ENCODE peak calls at places on chromosomes 3 and 15, in four cellular contexts. Y is K562, W is WTC11, B is HepG2. S is an unnamed sample.

GRCh38 chr15:61069369-61070075 is 159.6 kb downstream of the RORA start:
- DNase-seq in Y (no peak), W (no peak), B (no peak), S (no peak)

GRCh38 chr15:100781061-100781960 is 98.3 kb upstream of the ALDH1A3 start:
- DNase-seq in Y (no peak), W (peak), B (no peak), S (no peak)

GRCh38 chr3:36729204-36730056 is 34.9 kb downstream of the DCLK3 start:
- DNase-seq in Y (peak), W (no peak), B (peak), S (peak)

GRCh38 chr3:134317106-134317947 is 56.9 kb downstream of the AMOTL2 start:
- DNase-seq in Y (no peak), W (no peak), B (no peak), S (peak)

GRCh38 chr3:114668099-114668498 is 374.3 kb downstream of the TIGIT start:
- DNase-seq in Y (no peak), W (no peak), B (no peak), S (no peak)

GRCh38 chr15:60001642-60002527 is 2.2 kb upstream of the FOXB1 start:
- DNase-seq in Y (no peak), W (no peak), B (no peak), S (no peak)

GRCh38 chr3:188468196-188468595 is 314.2 kb downstream of the LPP start:
- DNase-seq in Y (no peak), W (no peak), B (no peak), S (no peak)

GRCh38 chr3:190089711-190090110 is 31.0 kb downstream of the P3H2 start:
- DNase-seq in Y (no peak), W (no peak), B (no peak), S (no peak)

GRCh38 chr3:132593950-132594328 is 3.1 kb upstream of the ACKR4 start:
- DNase-seq in Y (no peak), W (no peak), B (no peak), S (no peak)

GRCh38 chr3:188947401-188947982 is 224.3 kb upstream of the TPRG1 start:
- DNase-seq in Y (peak), W (peak), B (no peak), S (peak)

GRCh38 chr3:192918275-192918588 is 576 bp upstream of the MB21D2 start:
- DNase-seq in Y (no peak), W (no peak), B (no peak), S (no peak)

GRCh38 chr15:44183363-44183762 is 11.7 kb downstream of the FRMD5 start:
- DNase-seq in Y (no peak), W (no peak), B (no peak), S (no peak)

GRCh38 chr3:100629728-100630127 is 20.3 kb downstream of the ADGRG7 start:
- DNase-seq in Y (no peak), W (no peak), B (no peak), S (no peak)

GRCh38 chr3:5051772-5052171 is 70.3 kb upstream of the ARL8B start:
- DNase-seq in Y (no peak), W (no peak), B (no peak), S (no peak)

GRCh38 chr3:186708983-186709679 is 8.0 kb upstream of the KNG1 start:
- DNase-seq in Y (no peak), W (no peak), B (no peak), S (no peak)

GRCh38 chr15:35514759-35515158 is 31.2 kb downstream of the DPH6 start:
- DNase-seq in Y (no peak), W (no peak), B (no peak), S (no peak)

GRCh38 chr3:112894258-112894657 is 47.6 kb upstream of the CD200R1L start:
- DNase-seq in Y (no peak), W (peak), B (no peak), S (no peak)

GRCh38 chr3:10992017-10992945 is at the start of gene SLC6A1:
- DNase-seq in Y (peak), W (peak), B (no peak), S (peak)

GRCh38 chr3:102182162-102182561 is 252.7 kb upstream of the ZPLD1 start:
- DNase-seq in Y (no peak), W (no peak), B (no peak), S (no peak)

GRCh38 chr3:150462108-150462507 is 54.0 kb downstream of the TSC22D2 start:
- DNase-seq in Y (no peak), W (no peak), B (no peak), S (no peak)

DNA sequence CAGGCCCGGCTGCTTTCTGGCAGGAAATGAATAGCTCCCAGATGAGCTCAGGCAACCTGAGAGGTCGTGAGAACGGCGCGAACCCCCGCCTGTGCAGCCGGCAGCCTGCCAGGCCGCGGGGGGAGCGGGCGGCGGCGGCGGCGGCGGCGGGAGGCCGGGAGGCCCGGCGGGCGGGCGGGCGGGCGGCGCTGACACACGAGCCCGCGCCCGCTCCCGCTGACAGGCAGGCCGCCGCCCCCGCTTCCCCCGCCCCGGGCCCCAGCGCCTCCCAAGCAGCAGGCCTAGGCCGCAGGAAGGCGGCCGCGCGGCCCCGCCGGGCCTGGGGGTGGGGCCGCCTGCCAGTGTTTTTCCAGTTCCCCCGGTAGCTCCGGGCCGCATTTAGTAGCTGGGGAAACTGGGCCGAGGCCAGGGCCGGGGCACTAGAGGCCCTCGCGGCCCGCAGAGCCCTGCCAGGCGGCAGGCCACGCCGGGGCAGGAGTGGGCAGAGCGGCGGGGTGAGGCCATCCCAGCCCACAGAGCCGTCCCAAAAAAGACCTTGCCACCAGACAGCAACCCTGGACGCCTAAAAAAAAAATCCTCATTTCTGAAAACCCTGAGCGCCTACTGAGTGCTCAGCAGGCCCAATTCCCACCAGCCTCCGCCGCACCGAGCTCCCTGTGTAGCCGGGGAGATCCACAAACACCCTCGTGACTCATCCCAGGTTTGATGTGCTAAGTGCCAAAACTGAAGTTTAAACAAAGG is 5.6 kb downstream of the HES1 start:
- DNase-seq in Y (peak), W (peak), B (peak), S (peak)
- TF ChIP-seq HMGXB4 in Y (no peak), W (no peak), B (peak), S (no peak)

DNA sequence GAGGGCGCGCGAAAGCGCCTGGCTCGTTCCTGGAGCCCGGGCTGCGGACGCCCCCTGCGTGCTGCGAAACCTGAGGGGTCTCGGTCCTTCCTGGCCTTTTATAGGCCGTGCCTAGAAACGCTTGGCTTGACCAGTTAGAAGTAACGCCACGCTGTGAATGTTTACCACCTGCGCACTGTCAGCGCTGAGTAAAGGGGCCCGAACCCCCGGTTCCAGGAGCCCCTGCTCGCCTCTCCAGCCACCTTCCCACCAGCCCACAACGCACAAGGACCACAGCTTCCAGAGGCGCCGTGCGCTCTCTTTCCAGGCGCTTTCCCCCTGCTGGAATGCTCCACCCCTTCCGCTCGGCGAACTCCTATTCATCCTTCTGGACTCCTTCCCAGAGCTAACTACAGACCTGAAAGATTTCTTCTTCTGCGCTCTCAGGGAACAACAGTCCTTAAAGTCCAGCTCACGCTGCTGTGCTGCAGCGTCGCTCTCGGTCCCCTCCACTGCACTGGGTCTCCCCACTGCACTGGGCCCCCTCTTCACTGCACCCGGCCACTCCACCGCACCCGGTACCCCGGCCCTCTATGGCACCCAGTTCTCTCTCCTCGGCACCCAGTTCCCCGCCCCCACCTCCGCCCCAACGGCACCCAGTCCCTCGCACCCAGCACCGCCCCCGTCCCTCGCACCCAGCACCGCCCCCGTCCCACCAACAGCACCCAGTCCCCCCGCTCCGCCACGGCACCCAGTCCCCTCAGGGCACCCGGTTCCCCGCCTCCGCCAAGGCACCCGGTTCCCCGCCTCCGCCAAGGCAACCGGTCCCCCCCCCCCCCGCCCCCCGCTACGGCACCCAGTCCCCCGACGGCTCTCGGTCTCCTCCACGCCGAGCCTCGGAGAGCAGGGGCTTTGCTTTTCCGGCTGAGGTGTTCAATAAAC is 69.8 kb downstream of the SQOR start:
- DNase-seq in Y (no peak), W (peak), B (no peak), S (no peak)
- TF ChIP-seq HMGXB4 in Y (no peak), W (no peak), B (no peak), S (no peak)

GRCh38 chr3:23135026-23135785 is 67.9 kb upstream of the UBE2E2 start:
- DNase-seq in Y (no peak), W (no peak), B (no peak), S (no peak)
- TF ChIP-seq HMGXB4 in Y (no peak), W (no peak), B (no peak), S (no peak)

GRCh38 chr3:129404130-129404529 is 24.3 kb downstream of the EFCAB12 start:
- DNase-seq in Y (no peak), W (no peak), B (no peak), S (no peak)
- TF ChIP-seq HMGXB4 in Y (no peak), W (no peak), B (no peak), S (no peak)

DNA sequence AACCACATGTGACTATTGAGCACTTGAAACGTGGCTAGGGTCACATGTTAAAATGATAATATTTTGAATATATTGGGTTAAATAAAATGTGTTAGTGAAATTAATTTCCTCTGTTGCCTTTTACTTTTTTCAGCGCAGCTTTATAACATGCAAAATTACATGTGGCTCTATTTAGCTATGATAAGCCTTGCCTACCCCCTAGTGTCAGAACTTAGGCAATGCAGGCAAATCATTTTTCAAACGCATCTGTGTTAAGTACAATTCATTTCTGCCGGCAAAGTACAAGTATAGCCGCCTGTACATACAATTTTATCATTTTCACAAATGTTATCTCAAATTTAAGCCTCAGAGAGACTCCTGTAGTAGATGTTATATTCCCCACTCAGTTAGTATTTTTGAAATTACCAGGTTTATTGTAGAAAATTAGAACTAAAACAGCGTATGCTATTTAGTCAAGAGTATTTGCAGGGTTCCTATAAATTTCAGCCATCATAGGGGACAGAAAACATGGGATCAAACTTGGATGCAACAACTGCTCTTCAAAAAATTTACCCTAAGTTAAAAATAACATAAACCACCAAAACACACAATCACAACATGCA is 56.1 kb downstream of the TAFA4 start:
- DNase-seq in Y (peak), W (peak), B (peak), S (peak)
- TF ChIP-seq HMGXB4 in Y (no peak), W (no peak), B (no peak), S (no peak)

GRCh38 chr3:50853936-50854335 is 179.2 kb downstream of the DOCK3 start:
- DNase-seq in Y (no peak), W (no peak), B (no peak), S (no peak)
- TF ChIP-seq HMGXB4 in Y (no peak), W (no peak), B (no peak), S (no peak)

DNA sequence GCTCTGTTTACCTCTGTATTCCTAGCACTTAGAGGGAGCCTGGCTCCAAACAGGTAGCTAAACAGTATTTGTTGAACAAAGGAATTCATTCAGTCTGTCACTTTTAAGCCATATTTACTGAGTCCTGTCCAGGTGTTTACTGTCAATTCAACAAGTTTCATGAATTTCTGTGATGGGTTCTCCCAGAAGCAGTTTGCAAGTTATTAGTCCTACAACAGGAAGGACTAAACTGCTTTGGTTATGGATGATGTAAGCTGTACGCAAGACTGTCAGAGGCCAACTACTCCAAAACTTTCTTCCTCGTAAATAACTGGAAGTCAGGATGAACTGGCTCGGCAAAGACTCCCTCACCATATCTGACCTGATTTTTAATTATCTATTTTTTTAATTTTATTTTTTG is 25.1 kb downstream of the STIMATE start:
- DNase-seq in Y (no peak), W (no peak), B (no peak), S (no peak)
- TF ChIP-seq HMGXB4 in Y (no peak), W (no peak), B (no peak), S (no peak)

GRCh38 chr3:191350389-191351090 is 20.2 kb upstream of the UTS2B start:
- DNase-seq in Y (no peak), W (no peak), B (no peak), S (no peak)
- TF ChIP-seq HMGXB4 in Y (no peak), W (no peak), B (no peak), S (no peak)

GRCh38 chr3:111210866-111211564 is 139.4 kb downstream of the NECTIN3 start:
- DNase-seq in Y (no peak), W (no peak), B (no peak), S (no peak)

GRCh38 chr3:111210003-111210699 is 138.5 kb downstream of the NECTIN3 start:
- DNase-seq in Y (no peak), W (no peak), B (no peak), S (no peak)

GRCh38 chr3:111215481-111215880 is 143.9 kb downstream of the NECTIN3 start:
- DNase-seq in Y (no peak), W (no peak), B (no peak), S (no peak)

DNA sequence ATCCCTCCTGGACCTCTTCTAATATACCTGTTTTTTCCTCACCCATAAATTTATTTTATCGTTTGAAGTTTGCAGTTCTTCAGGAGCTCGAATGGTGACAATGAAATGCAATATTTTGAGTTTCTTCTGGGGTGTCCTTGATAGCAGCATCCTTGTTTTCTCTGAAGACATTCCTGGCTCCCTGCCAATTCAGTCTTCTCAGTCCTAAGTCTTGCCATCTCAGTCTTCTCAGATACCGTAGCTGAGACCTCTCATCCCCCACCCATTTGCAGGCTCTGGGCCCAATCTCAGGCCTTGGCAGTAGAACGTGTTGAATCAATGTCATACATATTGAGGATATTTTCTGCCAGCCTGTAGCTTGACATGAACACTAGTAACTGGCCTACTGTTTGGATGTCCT is 140.9 kb downstream of the NECTIN3 start:
- DNase-seq in Y (no peak), W (no peak), B (no peak), S (no peak)
- TF ChIP-seq HMGXB4 in Y (no peak), W (no peak), B (no peak), S (no peak)

DNA sequence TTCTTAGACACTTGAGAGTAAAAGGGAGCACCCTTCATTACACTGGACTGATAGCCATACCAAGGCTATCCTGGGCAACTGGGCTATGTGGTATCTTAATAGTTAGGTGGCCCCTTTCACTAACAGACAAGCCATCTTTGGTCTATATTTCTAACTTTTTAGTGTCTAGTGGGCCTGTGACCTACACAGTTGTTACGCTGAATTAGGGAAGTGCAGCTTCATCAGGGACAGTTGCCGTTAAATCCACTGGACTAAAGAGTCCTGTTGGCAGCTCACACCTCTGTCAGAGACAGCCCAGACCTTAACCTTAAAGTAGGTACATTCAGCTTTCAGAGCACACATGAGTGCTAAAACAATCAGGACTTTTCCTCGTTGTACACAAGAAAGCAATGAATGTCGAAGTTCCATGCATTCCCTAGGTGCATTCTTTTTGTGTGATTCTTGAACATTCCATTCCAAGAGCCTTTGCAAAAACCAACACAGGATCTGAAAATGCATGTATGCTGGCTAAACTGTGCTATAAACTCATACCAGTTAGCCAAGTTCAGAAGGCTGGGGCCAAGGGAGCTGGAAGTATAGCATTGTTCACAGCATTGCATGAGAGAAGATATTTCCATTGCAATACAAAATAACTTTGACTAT is 230.2 kb upstream of the EIF1B start:
- DNase-seq in Y (no peak), W (no peak), B (peak), S (no peak)
- TF ChIP-seq HMGXB4 in Y (no peak), W (no peak), B (no peak), S (no peak)